ENCODE peak calls at places on chromosomes 11 and 22, in four cellular contexts. P is GM12878, D is K562, S is HepG2. H is an unnamed sample.

GRCh38 chr11:7348432-7349298 is 97.0 kb downstream of the SYT9 start:
- DNase-seq in P (no peak), D (no peak), S (no peak), H (peak; percentile 17)

GRCh38 chr11:135033545-135033944 is 621.5 kb upstream of the B3GAT1 start:
- DNase-seq in P (no peak), D (peak; percentile 4), S (peak; percentile 6), H (peak; percentile 26)

GRCh38 chr11:19970944-19971343 is 189.3 kb downstream of the DBX1 start:
- DNase-seq in P (no peak), D (no peak), S (no peak), H (no peak)

GRCh38 chr22:23533771-23534191 is 46.3 kb downstream of the IGLL1 start:
- DNase-seq in P (no peak), D (peak; percentile 74), S (no peak), H (no peak)

GRCh38 chr11:113526521-113526920 is 51.3 kb upstream of the DRD2 start:
- DNase-seq in P (no peak), D (no peak), S (no peak), H (no peak)

GRCh38 chr11:83174008-83174407 is 17.1 kb downstream of the PCF11 start:
- DNase-seq in P (no peak), D (no peak), S (no peak), H (no peak)

GRCh38 chr22:19742160-19743066 is 18.2 kb upstream of the TBX1 start:
- DNase-seq in P (no peak), D (no peak), S (no peak), H (no peak)

GRCh38 chr11:12005476-12005875 is 3.0 kb downstream of the DKK3 start:
- DNase-seq in P (no peak), D (no peak), S (no peak), H (no peak)

GRCh38 chr11:16806791-16807190 is 68.3 kb downstream of the C11orf58 start:
- DNase-seq in P (no peak), D (no peak), S (no peak), H (peak; percentile 35)

GRCh38 chr11:119195680-119196079 is 10.4 kb downstream of the NHERF4 start:
- DNase-seq in P (no peak), D (peak; percentile 28), S (peak; percentile 43), H (peak; percentile 68)

GRCh38 chr11:13970986-13971385 is 8.5 kb downstream of the SPON1 start:
- DNase-seq in P (no peak), D (no peak), S (peak; percentile 30), H (no peak)
- TF ChIP-seq BHLHE40 in P (no peak), D (no peak), S (no peak), H (no peak)

GRCh38 chr11:72985645-72986044 is 156.5 kb downstream of the FCHSD2 start:
- DNase-seq in P (no peak), D (no peak), S (peak; percentile 15), H (no peak)

GRCh38 chr11:72983560-72983959 is 158.6 kb downstream of the FCHSD2 start:
- DNase-seq in P (no peak), D (no peak), S (no peak), H (no peak)

GRCh38 chr11:72981067-72981466 is 161.1 kb downstream of the FCHSD2 start:
- DNase-seq in P (no peak), D (no peak), S (no peak), H (no peak)

GRCh38 chr11:72982286-72982685 is 159.8 kb downstream of the FCHSD2 start:
- DNase-seq in P (no peak), D (no peak), S (no peak), H (no peak)

GRCh38 chr11:72984448-72985077 is 157.6 kb downstream of the FCHSD2 start:
- DNase-seq in P (no peak), D (no peak), S (no peak), H (no peak)
- TF ChIP-seq FOXM1 in P (no peak), D (no peak), S (no peak), H (no peak)

DNA sequence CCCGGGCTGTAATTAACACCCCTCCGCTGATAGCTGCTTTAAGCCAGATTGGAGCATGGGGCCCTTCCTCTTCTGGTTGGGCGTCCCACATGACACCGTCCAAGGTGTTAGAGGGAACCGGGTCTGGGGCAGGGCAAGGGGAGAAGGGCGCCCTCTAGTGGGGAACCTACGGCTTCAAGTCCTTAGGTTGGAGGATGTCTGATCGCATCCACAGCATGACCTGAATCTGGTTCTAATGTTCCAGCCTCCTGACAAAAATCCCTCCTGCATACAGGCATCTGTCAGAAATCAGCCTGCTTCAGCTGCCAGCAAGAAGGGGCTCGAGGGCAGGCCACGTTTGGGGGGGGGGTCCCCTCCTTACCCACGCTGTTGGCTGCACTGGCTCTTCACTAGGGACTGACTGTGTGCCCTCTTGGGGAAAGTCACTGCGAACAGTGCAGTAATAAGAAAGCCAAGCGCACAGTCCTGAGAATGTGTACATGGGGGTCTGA is 94.2 kb upstream of the TBCEL start:
- DNase-seq in P (no peak), D (peak; percentile 70), S (peak; percentile 30), H (peak; percentile 79)
- TF ChIP-seq BHLHE40 in P (no peak), D (no peak), S (no peak), H (no peak)

GRCh38 chr11:15692739-15693138 is 578.0 kb downstream of the INSC start:
- DNase-seq in P (no peak), D (peak; percentile 8), S (no peak), H (no peak)

GRCh38 chr11:15697437-15698236 is 582.9 kb downstream of the INSC start:
- DNase-seq in P (no peak), D (no peak), S (no peak), H (no peak)

GRCh38 chr11:15695096-15695721 is 580.5 kb downstream of the INSC start:
- DNase-seq in P (no peak), D (no peak), S (no peak), H (no peak)

GRCh38 chr11:15698855-15699254 is 584.1 kb downstream of the INSC start:
- DNase-seq in P (no peak), D (no peak), S (no peak), H (no peak)

GRCh38 chr11:15696069-15696468 is 581.3 kb downstream of the INSC start:
- DNase-seq in P (no peak), D (no peak), S (no peak), H (no peak)
- TF ChIP-seq FOXM1 in P (no peak), D (no peak), S (no peak), H (no peak)

GRCh38 chr22:32684148-32684821 is 117.2 kb upstream of the TIMP3 start:
- DNase-seq in P (no peak), D (no peak), S (no peak), H (no peak)
- TF ChIP-seq BHLHE40 in P (no peak), D (no peak), S (no peak), H (no peak)

DNA sequence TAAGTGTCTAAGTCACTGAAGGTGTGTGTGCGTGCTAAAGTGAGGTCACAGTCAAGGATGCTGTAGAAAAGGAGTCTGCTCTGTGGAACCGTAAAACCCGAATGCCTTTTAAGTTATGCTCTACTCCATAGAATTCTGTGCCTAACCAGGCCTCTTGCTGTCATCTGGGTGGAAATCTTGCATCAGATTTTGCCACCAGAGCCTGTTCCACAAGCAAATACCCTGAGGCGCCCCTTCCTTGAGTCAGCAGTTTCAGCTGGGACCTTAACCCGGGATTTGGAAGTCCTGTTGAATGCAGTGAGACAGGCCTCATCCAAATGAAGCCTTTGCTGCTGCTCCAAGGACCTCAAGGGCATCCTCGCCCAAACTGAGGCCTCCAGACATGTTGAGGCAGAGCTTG is 109.8 kb downstream of the WNT11 start:
- DNase-seq in P (no peak), D (no peak), S (no peak), H (no peak)
- TF ChIP-seq FOXM1 in P (no peak), D (no peak), S (no peak), H (no peak)